ENCODE peak calls at places on chromosomes 13 and 19, in five cellular contexts. X is tibial artery; F is SK-N-SH; E is hepatocyte; A is CD4-positive, alpha-beta memory T cell. M is an unnamed sample.

GRCh38 chr13:47100214-47100853 is 203.5 kb upstream of the HTR2A start:
- DNase-seq in X (no peak), F (peak; percentile 8), E (no peak), A (no peak), M (no peak)

GRCh38 chr19:46299004-46299509 is 2.2 kb downstream of the HIF3A start:
- DNase-seq in X (peak; percentile 99), F (peak; percentile 99), E (peak; percentile 98), A (no peak), M (no peak)

GRCh38 chr19:10544242-10544752 is 593 bp downstream of the ATG4D start:
- DNase-seq in X (no peak), F (no peak), E (peak; percentile 58), A (no peak), M (no peak)

GRCh38 chr19:29858000-29858596 is 46.3 kb downstream of the CCNE1 start:
- DNase-seq in X (no peak), F (peak; percentile 77), E (peak; percentile 79), A (peak; percentile 29), M (peak; percentile 62)

GRCh38 chr19:53182202-53182601 is 11.0 kb downstream of the ZNF665 start:
- DNase-seq in X (no peak), F (no peak), E (no peak), A (no peak), M (no peak)

GRCh38 chr19:31073485-31074221 is 275.6 kb downstream of the TSHZ3 start:
- DNase-seq in X (no peak), F (no peak), E (no peak), A (no peak), M (no peak)

GRCh38 chr19:11722414-11722813 is 16.3 kb downstream of the ZNF823 start:
- DNase-seq in X (no peak), F (no peak), E (no peak), A (no peak), M (no peak)

GRCh38 chr13:112761701-112762689 is 72.2 kb downstream of the ATP11A start:
- DNase-seq in X (no peak), F (no peak), E (peak; percentile 53), A (no peak), M (no peak)

GRCh38 chr13:105679832-105680231 is 855.6 kb downstream of the EFNB2 start:
- DNase-seq in X (no peak), F (no peak), E (peak; percentile 8), A (no peak), M (no peak)

GRCh38 chr19:10808937-10809655 is 26.9 kb downstream of the TMED1 start:
- DNase-seq in X (no peak), F (no peak), E (peak; percentile 44), A (peak; percentile 29), M (no peak)

GRCh38 chr13:23433171-23434153 is at the start of gene SACS:
- DNase-seq in X (no peak), F (peak; percentile 81), E (peak; percentile 45), A (no peak), M (no peak)

GRCh38 chr13:60018536-60018935 is 145.2 kb downstream of the DIAPH3 start:
- DNase-seq in X (no peak), F (no peak), E (no peak), A (no peak), M (no peak)

GRCh38 chr13:33745370-33746324 is 72.3 kb upstream of the RFC3 start:
- DNase-seq in X (no peak), F (no peak), E (no peak), A (no peak), M (no peak)

GRCh38 chr13:40519637-40520036 is 146.8 kb downstream of the FOXO1 start:
- DNase-seq in X (peak; percentile 71), F (no peak), E (no peak), A (no peak), M (no peak)

GRCh38 chr19:53195265-53195879 is 2.2 kb upstream of the ZNF665 start:
- DNase-seq in X (peak; percentile 90), F (peak; percentile 66), E (peak; percentile 90), A (peak; percentile 79), M (peak; percentile 65)

GRCh38 chr19:49512970-49513745 is 697 bp downstream of the FCGRT start:
- DNase-seq in X (no peak), F (peak; percentile 88), E (peak; percentile 78), A (no peak), M (no peak)

GRCh38 chr13:29920018-29920643 is 69.7 kb upstream of the UBL3 start:
- DNase-seq in X (no peak), F (no peak), E (no peak), A (no peak), M (no peak)

GRCh38 chr13:20407759-20408158 is 117.9 kb downstream of the CRYL1 start:
- DNase-seq in X (no peak), F (no peak), E (no peak), A (no peak), M (no peak)

GRCh38 chr19:1130801-1131717 is 27.3 kb downstream of the GPX4 start:
- DNase-seq in X (no peak), F (no peak), E (no peak), A (peak; percentile 53), M (peak; percentile 53)

GRCh38 chr19:53927745-53928144 is 18.7 kb downstream of the CACNG7 start:
- DNase-seq in X (no peak), F (no peak), E (peak; percentile 86), A (peak; percentile 28), M (peak; percentile 52)

GRCh38 chr19:22945560-22945959 is 57.4 kb downstream of the ZNF728 start:
- DNase-seq in X (no peak), F (no peak), E (no peak), A (no peak), M (no peak)

GRCh38 chr13:95480131-95480545 is 72.4 kb upstream of the CLDN10 start:
- DNase-seq in X (peak; percentile 71), F (no peak), E (no peak), A (no peak), M (no peak)

GRCh38 chr13:112168771-112169170 is 101.8 kb downstream of the SOX1 start:
- DNase-seq in X (no peak), F (no peak), E (no peak), A (no peak), M (no peak)

GRCh38 chr13:40657961-40658360 is 8.5 kb downstream of the FOXO1 start:
- DNase-seq in X (no peak), F (no peak), E (no peak), A (no peak), M (no peak)

GRCh38 chr13:79648191-79648590 is 167.2 kb downstream of the NDFIP2 start:
- DNase-seq in X (no peak), F (no peak), E (no peak), A (no peak), M (no peak)

GRCh38 chr13:102402292-102402691 is 444 bp upstream of the FGF14 start:
- DNase-seq in X (no peak), F (peak; percentile 88), E (peak; percentile 10), A (peak; percentile 20), M (no peak)

GRCh38 chr19:46373573-46374359 is 26.9 kb downstream of the PPP5C start:
- DNase-seq in X (peak; percentile 86), F (peak; percentile 80), E (peak; percentile 57), A (no peak), M (no peak)

GRCh38 chr13:32537580-32538233 is 888 bp downstream of the N4BP2L2 start:
- DNase-seq in X (peak; percentile 73), F (no peak), E (peak; percentile 40), A (no peak), M (peak; percentile 39)

GRCh38 chr13:110347535-110348308 is 40.6 kb downstream of the COL4A2 start:
- DNase-seq in X (peak; percentile 92), F (no peak), E (no peak), A (no peak), M (no peak)
- H3K27ac ChIP-seq in X (peak overlapping the region; percentile 93), F (no peak overlapping the region), E (no peak overlapping the region), A (no peak overlapping the region), M (no peak overlapping the region)

GRCh38 chr19:18321729-18322091 is 1.2 kb downstream of the LSM4 start:
- DNase-seq in X (no peak), F (peak; percentile 33), E (no peak), A (no peak), M (no peak)

GRCh38 chr19:18322759-18323460 is at the start of gene LSM4:
- DNase-seq in X (peak; percentile 99), F (peak; percentile 97), E (peak; percentile 100), A (peak; percentile 100), M (peak; percentile 100)

GRCh38 chr19:18322318-18322758 is 538 bp downstream of the LSM4 start:
- DNase-seq in X (no peak), F (peak; percentile 73), E (peak; percentile 82), A (no peak), M (no peak)

GRCh38 chr19:18319591-18320135 is 3.2 kb downstream of the LSM4 start:
- DNase-seq in X (no peak), F (no peak), E (peak; percentile 70), A (no peak), M (no peak)

DNA sequence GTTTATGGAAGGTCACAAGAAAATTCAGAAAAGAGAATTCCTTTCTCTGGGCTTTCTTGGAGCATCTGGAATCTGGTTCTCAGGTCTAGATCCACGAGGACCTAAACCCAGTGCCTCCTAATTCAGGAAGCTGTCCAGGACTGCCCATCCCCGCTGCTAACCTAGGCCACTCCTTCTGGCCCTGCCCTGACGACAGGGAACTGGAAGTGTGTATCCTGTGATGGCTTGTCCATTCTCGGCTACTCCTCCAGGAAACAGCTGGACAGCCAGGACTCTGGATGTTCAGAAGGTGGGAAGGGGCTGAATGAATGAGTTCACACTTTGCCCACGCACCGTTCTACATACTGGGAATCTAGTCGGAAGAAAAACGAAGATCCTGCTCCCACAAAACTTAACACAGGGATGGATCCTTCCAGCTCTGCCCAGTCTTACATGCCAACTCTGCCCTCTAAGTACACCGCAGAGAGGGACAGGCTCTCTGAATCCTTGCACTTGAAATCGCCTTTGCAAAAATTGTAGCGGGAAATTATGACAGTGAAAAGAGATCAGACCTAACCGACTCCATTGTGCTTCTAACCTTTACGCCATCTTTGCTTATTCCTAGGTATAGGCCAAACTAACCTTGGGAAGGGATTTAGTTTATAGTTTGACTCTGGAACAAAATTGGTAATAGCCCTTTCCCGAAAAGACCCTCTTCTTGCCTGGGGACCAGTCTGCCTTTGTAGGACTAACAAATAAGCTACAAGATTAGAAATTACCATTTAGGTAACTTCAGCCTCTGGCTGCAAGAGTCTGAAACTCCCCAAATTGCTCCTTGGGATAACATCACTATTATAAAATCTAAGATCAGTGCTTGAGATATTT is 1.8 kb downstream of the LSM4 start:
- DNase-seq in X (no peak), F (no peak), E (peak; percentile 58), A (no peak), M (no peak)
- H3K4me1 ChIP-seq in X (peaks cover 34% of the 10 kb centered on the region), F (peaks cover 19% of the 10 kb centered on the region), E (peaks cover 53% of the 10 kb centered on the region), A (peaks cover 69% of the 10 kb centered on the region), M (peaks cover 62% of the 10 kb centered on the region)

GRCh38 chr13:51261610-51262249 is 39.5 kb downstream of the FAM124A start:
- DNase-seq in X (no peak), F (no peak), E (no peak), A (no peak), M (no peak)
- H3K4me3 ChIP-seq in X (no peak overlapping the region), F (no peak overlapping the region), E (no peak overlapping the region), A (no peak overlapping the region), M (no peak overlapping the region)

DNA sequence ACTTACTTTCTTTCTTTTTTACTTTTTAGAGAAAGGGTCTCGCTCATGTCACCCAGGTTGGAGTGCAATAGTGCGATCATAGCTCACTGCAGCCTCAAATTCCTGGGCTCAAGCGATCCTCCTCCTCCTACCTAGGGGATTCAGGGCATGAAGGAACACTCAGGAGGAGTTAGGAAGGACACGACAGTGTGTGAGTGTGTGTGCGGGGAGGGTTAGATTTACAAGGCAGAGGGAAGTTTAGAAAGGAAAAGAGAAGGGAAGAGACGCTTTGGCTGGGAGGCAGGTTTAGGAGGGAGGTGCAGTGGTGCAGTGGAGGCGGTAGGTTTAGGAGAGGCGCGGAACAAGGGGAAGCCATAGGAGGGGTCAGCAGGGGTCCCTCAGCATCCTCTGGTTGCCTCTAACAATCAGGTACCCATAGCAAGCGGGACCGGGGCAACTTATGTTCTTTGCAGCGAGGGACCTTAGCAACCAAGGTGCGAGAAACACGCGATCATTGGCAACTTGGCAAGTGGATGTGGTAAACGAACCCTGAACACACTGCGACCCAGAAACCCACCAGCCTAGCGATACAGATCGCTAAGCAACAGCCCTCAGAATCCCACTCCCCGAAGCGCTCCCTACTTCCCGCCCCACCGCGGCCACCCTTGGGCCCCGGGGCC is 501 bp downstream of the SIRT2 start:
- DNase-seq in X (no peak), F (no peak), E (no peak), A (no peak), M (no peak)
- H3K27ac ChIP-seq in X (peak overlapping the region; percentile 92), F (no peak overlapping the region), E (peak overlapping the region; percentile 76), A (peak overlapping the region; percentile 99), M (peak overlapping the region; percentile 93)

M was measured in CD8-positive, alpha-beta T cell.